ENCODE peak calls at places on chromosomes 11 and 22, in seven cellular contexts. One of them, this sample, is unnamed.
A peak's percentile ranks its signal among the peaks of the same experiment; 100 is the strongest.

GRCh38 chr11:129861702-129862107 is 33.7 kb downstream of the NFRKB start:
- DNase-seq in stimulated activated CD4-positive, alpha-beta T cell treated with anti-CD3 and anti-CD28 coated beads, Interleukin-2, amount 100 ng/mL, for 48 hours: no peak
- DNase-seq in GM06990: no peak
- DNase-seq in HT1080: peak; percentile 94
- DNase-seq in NAMALWA: no peak
- DNase-seq in AG04449: peak; percentile 83
- DNase-seq in activated T-helper 1 cell treated with Interleukin-2 at 50 U/mL for 16 hours: no peak
- DNase-seq in this sample: no peak

GRCh38 chr11:32435511-32435946 is at the start of gene WT1:
- DNase-seq in stimulated activated CD4-positive, alpha-beta T cell treated with anti-CD3 and anti-CD28 coated beads, Interleukin-2, amount 100 ng/mL, for 48 hours: no peak
- DNase-seq in GM06990: no peak
- DNase-seq in HT1080: peak; percentile 58
- DNase-seq in NAMALWA: no peak
- DNase-seq in AG04449: no peak
- DNase-seq in activated T-helper 1 cell treated with Interleukin-2 at 50 U/mL for 16 hours: no peak
- DNase-seq in this sample: peak; percentile 38

GRCh38 chr22:35328472-35328885 is 28.8 kb downstream of the TOM1 start:
- DNase-seq in stimulated activated CD4-positive, alpha-beta T cell treated with anti-CD3 and anti-CD28 coated beads, Interleukin-2, amount 100 ng/mL, for 48 hours: no peak
- DNase-seq in GM06990: no peak
- DNase-seq in HT1080: no peak
- DNase-seq in NAMALWA: no peak
- DNase-seq in AG04449: no peak
- DNase-seq in activated T-helper 1 cell treated with Interleukin-2 at 50 U/mL for 16 hours: no peak
- DNase-seq in this sample: no peak

GRCh38 chr11:121478895-121479281 is 26.1 kb upstream of the SORL1-AS1 start:
- DNase-seq in stimulated activated CD4-positive, alpha-beta T cell treated with anti-CD3 and anti-CD28 coated beads, Interleukin-2, amount 100 ng/mL, for 48 hours: no peak
- DNase-seq in GM06990: no peak
- DNase-seq in HT1080: no peak
- DNase-seq in NAMALWA: no peak
- DNase-seq in AG04449: no peak
- DNase-seq in activated T-helper 1 cell treated with Interleukin-2 at 50 U/mL for 16 hours: no peak
- DNase-seq in this sample: peak; percentile 17

GRCh38 chr11:118194835-118195627 is 18.6 kb upstream of the SCN2B start:
- DNase-seq in stimulated activated CD4-positive, alpha-beta T cell treated with anti-CD3 and anti-CD28 coated beads, Interleukin-2, amount 100 ng/mL, for 48 hours: no peak
- DNase-seq in GM06990: no peak
- DNase-seq in HT1080: peak; percentile 43
- DNase-seq in NAMALWA: no peak
- DNase-seq in AG04449: peak; percentile 17
- DNase-seq in activated T-helper 1 cell treated with Interleukin-2 at 50 U/mL for 16 hours: no peak
- DNase-seq in this sample: no peak

GRCh38 chr22:21446128-21446826 is 20.9 kb upstream of the TMEM191C start:
- DNase-seq in stimulated activated CD4-positive, alpha-beta T cell treated with anti-CD3 and anti-CD28 coated beads, Interleukin-2, amount 100 ng/mL, for 48 hours: no peak
- DNase-seq in GM06990: no peak
- DNase-seq in HT1080: no peak
- DNase-seq in NAMALWA: no peak
- DNase-seq in AG04449: no peak
- DNase-seq in activated T-helper 1 cell treated with Interleukin-2 at 50 U/mL for 16 hours: no peak
- DNase-seq in this sample: peak; percentile 3

GRCh38 chr11:75051043-75051442 is 45.6 kb downstream of the OR2AT4 start:
- DNase-seq in stimulated activated CD4-positive, alpha-beta T cell treated with anti-CD3 and anti-CD28 coated beads, Interleukin-2, amount 100 ng/mL, for 48 hours: no peak
- DNase-seq in GM06990: no peak
- DNase-seq in HT1080: peak; percentile 86
- DNase-seq in NAMALWA: no peak
- DNase-seq in AG04449: no peak
- DNase-seq in activated T-helper 1 cell treated with Interleukin-2 at 50 U/mL for 16 hours: no peak
- DNase-seq in this sample: no peak

GRCh38 chr11:113110046-113110445 is 148.8 kb downstream of the NCAM1 start:
- DNase-seq in stimulated activated CD4-positive, alpha-beta T cell treated with anti-CD3 and anti-CD28 coated beads, Interleukin-2, amount 100 ng/mL, for 48 hours: no peak
- DNase-seq in GM06990: no peak
- DNase-seq in HT1080: peak; percentile 41
- DNase-seq in NAMALWA: no peak
- DNase-seq in AG04449: no peak
- DNase-seq in activated T-helper 1 cell treated with Interleukin-2 at 50 U/mL for 16 hours: no peak
- DNase-seq in this sample: no peak

GRCh38 chr11:93219440-93219839 is 21.6 kb upstream of the SLC36A4 start:
- DNase-seq in stimulated activated CD4-positive, alpha-beta T cell treated with anti-CD3 and anti-CD28 coated beads, Interleukin-2, amount 100 ng/mL, for 48 hours: no peak
- DNase-seq in GM06990: no peak
- DNase-seq in HT1080: no peak
- DNase-seq in NAMALWA: no peak
- DNase-seq in AG04449: no peak
- DNase-seq in activated T-helper 1 cell treated with Interleukin-2 at 50 U/mL for 16 hours: no peak
- DNase-seq in this sample: no peak

GRCh38 chr11:86211619-86212018 is 32.9 kb upstream of the EED start:
- DNase-seq in stimulated activated CD4-positive, alpha-beta T cell treated with anti-CD3 and anti-CD28 coated beads, Interleukin-2, amount 100 ng/mL, for 48 hours: no peak
- DNase-seq in GM06990: peak; percentile 48
- DNase-seq in HT1080: no peak
- DNase-seq in NAMALWA: no peak
- DNase-seq in AG04449: no peak
- DNase-seq in activated T-helper 1 cell treated with Interleukin-2 at 50 U/mL for 16 hours: no peak
- DNase-seq in this sample: no peak

GRCh38 chr11:69907611-69908010 is 88.4 kb upstream of the FGF3 start:
- DNase-seq in stimulated activated CD4-positive, alpha-beta T cell treated with anti-CD3 and anti-CD28 coated beads, Interleukin-2, amount 100 ng/mL, for 48 hours: no peak
- DNase-seq in GM06990: no peak
- DNase-seq in HT1080: no peak
- DNase-seq in NAMALWA: no peak
- DNase-seq in AG04449: no peak
- DNase-seq in activated T-helper 1 cell treated with Interleukin-2 at 50 U/mL for 16 hours: no peak
- DNase-seq in this sample: no peak